ENCODE peak calls at places on chromosomes 16 and 17, in seven cellular contexts. H is left ventricle myocardium inferior; R is sigmoid colon; E is CD8-positive, alpha-beta T cell; Q is HepG2; P is colonic mucosa; S is spleen. G is an unnamed sample. For H3K4me1, the result is how much of the 10 kb centered on the place peaks cover.

GRCh38 chr17:36463916-36464764 is 22.3 kb upstream of the ZNHIT3 start:
- DNase-seq in R (peak), P (peak), H (peak), Q (peak), E (peak), S (peak), G (no peak)

GRCh38 chr17:27805520-27806146 is 5.3 kb upstream of the NOS2 start:
- DNase-seq in E (peak), Q (peak), R (peak), P (peak), S (peak), H (peak), G (peak)

GRCh38 chr17:45341389-45342158 is 24.8 kb upstream of the MAP3K14 start:
- DNase-seq in E (no peak), Q (peak), H (peak), R (peak), P (no peak), S (peak), G (peak)

GRCh38 chr17:75490173-75490743 is 25.1 kb downstream of the CASKIN2 start:
- DNase-seq in E (no peak), S (no peak), Q (no peak), H (no peak), R (no peak), P (peak), G (no peak)

GRCh38 chr17:45160505-45161287 is 979 bp upstream of the HEXIM2 start:
- DNase-seq in E (peak), P (peak), H (peak), Q (peak), S (peak), R (peak), G (no peak)

GRCh38 chr16:53991181-53992056 is 287.5 kb downstream of the FTO start:
- DNase-seq in H (no peak), S (no peak), E (no peak), R (no peak), P (no peak), Q (peak), G (no peak)

GRCh38 chr17:7897773-7898172 is 9.2 kb downstream of the CHD3 start:
- DNase-seq in E (no peak), Q (peak), H (no peak), R (no peak), S (no peak), P (no peak), G (no peak)

GRCh38 chr17:72358465-72358864 is 237.6 kb downstream of the SOX9 start:
- DNase-seq in P (no peak), H (no peak), S (no peak), E (no peak), Q (no peak), R (no peak), G (no peak)

GRCh38 chr16:353404-354285 is 1.1 kb upstream of the AXIN1 start:
- DNase-seq in H (no peak), E (no peak), S (peak), P (no peak), Q (no peak), R (peak), G (no peak)

GRCh38 chr16:89360760-89361435 is 129.5 kb downstream of the ANKRD11 start:
- DNase-seq in S (peak), Q (no peak), H (no peak), E (peak), P (no peak), R (no peak), G (no peak)

GRCh38 chr17:43220511-43221125 is 7.8 kb downstream of the CCDC200 start:
- DNase-seq in E (no peak), Q (no peak), P (no peak), H (no peak), R (peak), S (peak), G (no peak)

GRCh38 chr16:59088401-59088800 is 354.3 kb upstream of the GOT2 start:
- DNase-seq in S (no peak), P (no peak), R (no peak), Q (no peak), E (no peak), H (no peak), G (no peak)

GRCh38 chr16:70601576-70602575 is 44.5 kb upstream of the IL34 start:
- DNase-seq in H (no peak), P (no peak), E (no peak), R (no peak), Q (no peak), S (peak), G (no peak)

GRCh38 chr17:74431568-74432483 is at the start of gene GPRC5C:
- DNase-seq in H (peak), Q (peak), E (peak), S (peak), P (peak), R (peak), G (peak)

GRCh38 chr16:88878356-88878755 is 11.9 kb upstream of the PABPN1L start:
- DNase-seq in P (no peak), S (no peak), E (no peak), R (no peak), H (no peak), Q (no peak), G (no peak)

DNA sequence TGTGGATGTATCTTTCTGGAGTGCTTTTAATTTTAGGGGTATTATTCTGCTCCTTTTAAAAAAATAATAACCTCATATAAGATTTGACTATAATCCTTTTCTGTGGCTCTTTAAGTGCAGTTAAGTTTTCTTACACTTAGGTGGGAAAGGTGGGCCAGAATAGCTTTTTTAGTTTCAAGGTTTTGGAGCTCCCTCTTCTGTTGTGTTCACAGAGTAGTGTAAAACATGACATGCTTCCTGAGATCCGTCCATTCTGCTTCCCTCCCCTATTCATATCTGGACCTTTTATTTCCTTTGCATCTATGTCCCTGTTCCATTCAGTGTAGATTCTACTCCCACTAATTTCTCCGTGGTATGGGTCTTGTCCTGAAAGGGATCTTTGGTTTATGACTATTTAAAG is 12.8 kb downstream of the LRRC36 start:
- DNase-seq in S (no peak), H (no peak), Q (peak), R (no peak), E (no peak), P (no peak), G (no peak)
- TF ChIP-seq CTCF in S (no peak), H (peak), Q (peak), R (no peak), E (no peak), P (no peak), G (no peak)

GRCh38 chr16:56608043-56608875 is at the start of gene MT2A:
- DNase-seq in H (peak), S (peak), R (peak), E (peak), P (peak), Q (peak), G (peak)
- H3K4me1 ChIP-seq in H (half or more), S (under half), R (under half), E (under half), P (under half), Q (half or more), G (half or more)

GRCh38 chr17:47290870-47291241 is 32.9 kb upstream of the EFCAB13 start:
- DNase-seq in S (no peak), R (no peak), P (no peak), E (no peak), H (no peak), Q (no peak), G (no peak)

GRCh38 chr17:47291242-47291873 is 32.4 kb upstream of the EFCAB13 start:
- DNase-seq in R (no peak), S (no peak), P (no peak), H (no peak), E (no peak), Q (peak), G (no peak)

GRCh38 chr17:47288531-47289116 is 35.0 kb downstream of the ITGB3 start:
- DNase-seq in Q (no peak), R (no peak), S (no peak), E (no peak), P (no peak), H (no peak), G (no peak)

GRCh38 chr17:47287639-47288038 is 34.0 kb downstream of the ITGB3 start:
- DNase-seq in R (no peak), P (no peak), Q (no peak), S (no peak), H (no peak), E (no peak), G (no peak)

DNA sequence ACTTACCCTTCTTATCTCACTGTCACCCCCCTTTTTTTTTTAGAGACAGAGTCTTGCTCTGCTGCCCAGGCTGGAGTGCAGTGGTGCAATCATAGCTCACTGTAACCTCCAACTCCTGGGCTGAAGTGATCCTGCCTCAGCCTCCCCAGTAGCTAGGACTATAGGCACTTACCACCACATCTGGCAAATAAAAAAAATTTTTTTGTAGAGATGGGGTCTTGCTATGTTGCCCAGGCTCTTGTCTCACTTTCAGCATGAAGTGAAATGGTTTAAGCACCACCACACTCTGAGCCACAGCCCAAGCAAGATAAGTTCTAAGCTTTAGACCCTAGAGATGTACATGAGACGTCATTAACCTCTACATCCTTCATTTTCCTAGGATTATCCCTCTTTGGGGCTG is 34.5 kb upstream of the EFCAB13 start:
- DNase-seq in E (no peak), Q (no peak), R (no peak), H (no peak), S (no peak), P (no peak), G (no peak)
- H3K27ac ChIP-seq in E (no peak), Q (no peak), R (no peak), H (no peak), S (no peak), P (no peak), G (peak)

DNA sequence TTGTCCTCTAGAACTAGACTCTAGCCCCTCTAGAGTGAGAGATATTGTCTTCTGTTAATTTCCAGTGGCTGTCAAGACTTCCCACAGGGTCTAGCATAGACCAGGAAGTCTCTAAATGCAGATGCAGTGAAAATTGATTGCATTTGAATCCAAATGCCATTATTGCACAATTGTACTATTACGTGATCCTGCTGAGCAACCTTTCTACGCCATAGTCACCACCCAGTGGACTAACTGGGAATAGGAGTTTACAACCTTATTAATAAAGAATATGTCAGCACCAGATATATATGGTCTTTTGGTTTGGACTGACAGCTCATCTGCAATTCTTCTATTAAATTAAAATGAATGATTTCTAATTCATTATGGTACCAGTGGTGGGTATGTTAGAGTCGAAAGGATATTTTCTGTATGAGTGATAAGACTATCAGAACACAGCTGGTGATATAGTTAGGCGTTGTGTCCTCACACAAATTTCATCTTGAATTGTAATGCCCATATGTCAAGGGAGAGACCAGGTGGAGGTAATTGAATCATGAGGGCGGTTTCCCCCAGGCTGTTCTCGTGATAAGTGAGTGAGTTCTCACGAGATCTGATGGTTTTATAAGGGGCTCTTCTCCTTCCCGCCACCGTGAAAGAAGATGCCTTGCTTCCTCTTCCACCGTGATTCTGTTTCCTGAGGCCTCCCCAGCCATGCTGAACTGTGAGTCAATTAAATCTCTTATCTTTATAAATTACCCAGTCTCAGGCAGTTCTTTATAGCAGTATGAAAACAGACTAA is 138.9 kb upstream of the CA10 start:
- DNase-seq in R (no peak), S (no peak), E (no peak), H (no peak), P (no peak), Q (peak), G (no peak)
- TF ChIP-seq CTCF in R (no peak), S (no peak), E (no peak), H (no peak), P (no peak), Q (no peak), G (no peak)

DNA sequence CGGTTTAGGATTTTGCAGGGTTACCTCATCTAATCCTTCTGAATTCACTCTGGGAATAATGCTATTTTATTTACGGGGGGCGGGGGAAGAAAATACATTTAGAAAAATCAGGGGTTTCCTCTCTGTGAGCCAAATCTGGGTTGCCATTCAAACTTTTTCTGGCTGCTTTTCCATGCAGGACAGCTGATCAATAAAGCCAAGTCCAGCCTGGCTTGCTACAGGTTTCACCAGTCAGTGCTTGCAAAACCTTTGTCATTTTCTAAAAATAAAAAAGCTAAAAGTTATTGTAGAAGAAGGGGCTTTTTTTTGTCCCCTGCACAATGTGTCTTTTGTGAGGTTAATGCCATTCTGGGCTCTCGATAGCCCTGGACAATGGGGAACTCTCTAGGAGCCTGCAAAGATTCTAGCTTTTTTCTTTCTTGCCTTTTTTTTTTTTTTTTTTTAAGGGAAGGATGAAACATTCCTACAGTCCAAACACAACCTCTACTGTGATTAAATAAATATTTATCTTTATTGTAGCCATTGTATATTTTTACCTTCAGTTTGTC is 13.1 kb upstream of the ZFHX3 start:
- DNase-seq in Q (no peak), H (no peak), E (no peak), P (no peak), R (peak), S (no peak), G (no peak)
- H3K4me1 ChIP-seq in Q (under half), H (half or more), E (under half), P (under half), R (under half), S (under half), G (under half)

GRCh38 chr16:83199012-83199411 is 572.2 kb downstream of the CDH13 start:
- DNase-seq in Q (no peak), S (no peak), P (no peak), E (no peak), H (no peak), R (no peak), G (no peak)
- H3K27ac ChIP-seq in Q (no peak), S (no peak), P (no peak), E (no peak), H (no peak), R (no peak), G (no peak)

DNA sequence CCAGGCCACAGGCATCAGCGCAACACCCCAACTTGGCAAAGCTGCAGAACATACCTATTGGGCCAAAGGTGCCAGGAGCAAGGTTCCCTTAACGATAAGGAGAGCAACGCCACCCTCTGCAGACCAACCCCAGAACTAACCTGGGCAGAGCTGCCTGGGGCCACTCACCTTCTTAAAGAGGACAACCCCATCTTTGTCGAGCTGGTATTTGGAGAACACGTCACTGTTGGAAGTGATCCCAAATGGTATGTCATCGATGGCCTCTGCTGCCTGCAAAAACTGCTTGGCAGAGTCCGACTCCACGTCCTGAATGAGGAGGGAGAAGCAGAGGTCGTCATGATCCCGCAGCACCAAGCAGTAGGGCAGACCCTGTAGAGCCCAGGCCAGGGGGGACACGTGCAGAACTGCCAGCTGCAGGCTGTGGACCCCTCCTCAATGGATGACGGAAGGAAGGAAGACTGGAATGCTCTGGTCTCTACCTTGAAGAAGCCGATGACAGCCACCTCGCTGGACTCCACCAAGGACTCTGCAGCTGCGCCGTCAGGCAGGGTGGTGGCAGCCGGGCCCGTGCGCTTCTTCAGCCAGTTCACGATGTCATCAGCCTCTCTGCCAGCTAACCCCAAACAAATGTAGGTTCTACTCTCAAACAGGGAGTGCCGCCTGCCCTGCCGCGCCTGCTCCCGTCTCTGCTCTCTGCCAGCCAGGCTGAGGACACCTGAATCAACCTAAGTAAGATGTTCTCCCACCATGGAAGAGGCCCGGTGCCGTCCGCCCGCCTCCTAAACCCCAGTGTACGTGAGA is 5.2 kb downstream of the P4HB start:
- DNase-seq in H (no peak), R (no peak), Q (no peak), S (no peak), P (no peak), E (no peak), G (no peak)
- TF ChIP-seq CTCF in H (peak), R (no peak), Q (peak), S (no peak), P (no peak), E (no peak), G (no peak)

GRCh38 chr16:81497690-81498089 is 53.1 kb downstream of the CMIP start:
- DNase-seq in R (no peak), P (no peak), H (no peak), Q (no peak), S (peak), E (no peak), G (no peak)
- H3K4me1 ChIP-seq in R (under half), P (under half), H (half or more), Q (under half), S (under half), E (under half), G (under half)